ENCODE peak calls at places on chromosome 12, in four cellular contexts. Q is GM12878, C is K562, W is endothelial cell of umbilical vein. D is an unnamed sample.
A peak's percentile ranks its signal among the peaks of the same experiment; 100 is the strongest.

GRCh38 chr12:113006641-113007040 is 28.3 kb downstream of the OAS2 start:
- DNase-seq in C (no peak), W (no peak), Q (no peak), D (no peak)

GRCh38 chr12:92244036-92244435 is 98.4 kb upstream of the BTG1 start:
- DNase-seq in Q (no peak), W (peak; percentile 74), C (no peak), D (peak; percentile 6)

GRCh38 chr12:95694148-95694547 is 96.4 kb downstream of the NTN4 start:
- DNase-seq in W (no peak), Q (no peak), C (no peak), D (no peak)

GRCh38 chr12:12563529-12563928 is 866 bp upstream of the DUSP16 start:
- DNase-seq in Q (no peak), C (no peak), W (peak; percentile 36), D (peak; percentile 32)

GRCh38 chr12:42865282-42865681 is 275.7 kb upstream of the PRICKLE1 start:
- DNase-seq in Q (no peak), W (no peak), C (no peak), D (no peak)

GRCh38 chr12:56521590-56522371 is at the start of gene RBMS2:
- DNase-seq in C (peak; percentile 57), W (peak; percentile 94), Q (no peak), D (peak; percentile 94)

GRCh38 chr12:70660620-70661219 is 23.5 kb upstream of the PTPRB start:
- DNase-seq in C (peak; percentile 31), Q (no peak), W (peak; percentile 57), D (peak; percentile 77)

GRCh38 chr12:24363177-24363754 is 413.8 kb upstream of the SOX5 start:
- DNase-seq in Q (no peak), W (no peak), C (no peak), D (no peak)

GRCh38 chr12:69459477-69459876 is 10.7 kb upstream of the FRS2 start:
- DNase-seq in Q (no peak), C (no peak), W (no peak), D (no peak)

GRCh38 chr12:105218434-105218833 is 17.5 kb downstream of the APPL2 start:
- DNase-seq in W (no peak), Q (no peak), C (no peak), D (no peak)

GRCh38 chr12:105214670-105215375 is 21.2 kb downstream of the APPL2 start:
- DNase-seq in W (peak; percentile 45), C (no peak), Q (no peak), D (no peak)

GRCh38 chr12:105209091-105209490 is 26.9 kb downstream of the APPL2 start:
- DNase-seq in Q (no peak), W (no peak), C (no peak), D (no peak)

GRCh38 chr12:105212431-105212830 is 23.5 kb downstream of the APPL2 start:
- DNase-seq in W (no peak), Q (no peak), C (no peak), D (peak; percentile 83)

GRCh38 chr12:105214141-105214540 is 21.8 kb downstream of the APPL2 start:
- DNase-seq in W (no peak), Q (no peak), C (no peak), D (peak; percentile 40)
- TF ChIP-seq FOS in W (no peak), Q (no peak), C (no peak), D (no peak)

DNA sequence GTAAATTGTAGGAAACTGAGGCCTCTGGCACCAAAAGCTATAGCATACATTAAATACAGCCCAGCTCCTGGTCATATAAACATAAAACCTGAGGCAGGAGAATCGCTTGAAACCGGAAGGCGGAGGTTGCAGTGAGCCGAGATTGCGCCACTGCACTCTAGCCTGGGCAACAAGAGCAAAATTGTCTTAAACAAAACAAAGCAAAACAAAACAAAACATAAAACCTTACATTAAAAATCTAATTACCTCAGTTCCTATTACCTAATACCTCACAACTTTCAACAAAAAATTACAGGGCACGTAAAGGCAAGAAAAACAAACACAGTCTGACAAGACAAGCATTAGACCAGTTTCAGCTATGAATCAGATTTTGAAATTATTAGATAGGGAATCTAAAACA is 36.7 kb downstream of the TMEM116 start:
- DNase-seq in C (no peak), Q (no peak), W (no peak), D (no peak)
- TF ChIP-seq FOS in C (no peak), Q (no peak), W (no peak), D (no peak)

DNA sequence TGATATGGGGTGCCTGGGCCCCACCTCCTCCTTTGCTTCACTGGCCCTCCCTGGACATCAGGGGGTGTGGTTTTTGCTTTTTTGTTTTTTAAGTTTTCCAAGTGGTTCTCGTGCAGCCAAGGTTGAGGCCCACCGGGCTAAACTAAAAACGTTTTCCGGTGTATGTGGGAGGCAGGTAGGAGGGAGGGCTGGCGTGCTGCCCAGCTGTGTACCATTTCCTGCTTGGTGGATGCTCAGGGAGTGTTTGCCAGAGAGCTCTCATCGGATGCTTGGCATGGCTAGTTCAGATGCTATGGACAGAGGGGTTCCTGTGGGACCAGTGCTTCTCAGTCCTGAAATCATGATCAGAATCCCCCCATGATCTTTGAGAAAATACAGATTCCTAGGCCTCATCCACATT is 246.4 kb downstream of the CACNA1C start:
- DNase-seq in W (no peak), C (no peak), Q (no peak), D (no peak)
- TF ChIP-seq FOS in W (no peak), C (no peak), Q (no peak), D (no peak)

DNA sequence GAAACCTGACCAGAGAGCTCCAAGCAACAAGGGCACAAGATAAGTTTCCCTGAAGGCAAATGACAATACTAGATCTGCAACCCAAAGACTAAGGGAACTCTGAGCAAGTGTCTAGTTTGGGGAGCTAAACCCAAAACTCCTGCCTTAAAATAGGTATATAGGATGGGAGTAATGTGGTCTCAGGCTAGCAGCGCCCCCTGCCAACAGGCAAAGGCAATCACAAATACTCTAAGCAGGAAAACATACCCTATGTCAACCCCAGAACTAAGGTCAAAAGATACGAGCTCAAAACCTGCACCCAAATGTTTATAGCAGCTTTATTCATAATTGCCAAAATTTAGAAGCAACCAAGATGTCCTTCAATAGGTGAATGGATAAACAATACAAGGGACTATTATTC is 218.8 kb downstream of the ITPR2 start:
- DNase-seq in Q (no peak), W (peak; percentile 39), C (peak; percentile 21), D (peak; percentile 26)
- TF ChIP-seq FOS in Q (no peak), W (no peak), C (no peak), D (no peak)

GRCh38 chr12:2300886-2301285 is 248.1 kb downstream of the CACNA1C start:
- DNase-seq in Q (no peak), C (no peak), W (no peak), D (no peak)
- TF ChIP-seq FOS in Q (no peak), C (no peak), W (no peak), D (no peak)

DNA sequence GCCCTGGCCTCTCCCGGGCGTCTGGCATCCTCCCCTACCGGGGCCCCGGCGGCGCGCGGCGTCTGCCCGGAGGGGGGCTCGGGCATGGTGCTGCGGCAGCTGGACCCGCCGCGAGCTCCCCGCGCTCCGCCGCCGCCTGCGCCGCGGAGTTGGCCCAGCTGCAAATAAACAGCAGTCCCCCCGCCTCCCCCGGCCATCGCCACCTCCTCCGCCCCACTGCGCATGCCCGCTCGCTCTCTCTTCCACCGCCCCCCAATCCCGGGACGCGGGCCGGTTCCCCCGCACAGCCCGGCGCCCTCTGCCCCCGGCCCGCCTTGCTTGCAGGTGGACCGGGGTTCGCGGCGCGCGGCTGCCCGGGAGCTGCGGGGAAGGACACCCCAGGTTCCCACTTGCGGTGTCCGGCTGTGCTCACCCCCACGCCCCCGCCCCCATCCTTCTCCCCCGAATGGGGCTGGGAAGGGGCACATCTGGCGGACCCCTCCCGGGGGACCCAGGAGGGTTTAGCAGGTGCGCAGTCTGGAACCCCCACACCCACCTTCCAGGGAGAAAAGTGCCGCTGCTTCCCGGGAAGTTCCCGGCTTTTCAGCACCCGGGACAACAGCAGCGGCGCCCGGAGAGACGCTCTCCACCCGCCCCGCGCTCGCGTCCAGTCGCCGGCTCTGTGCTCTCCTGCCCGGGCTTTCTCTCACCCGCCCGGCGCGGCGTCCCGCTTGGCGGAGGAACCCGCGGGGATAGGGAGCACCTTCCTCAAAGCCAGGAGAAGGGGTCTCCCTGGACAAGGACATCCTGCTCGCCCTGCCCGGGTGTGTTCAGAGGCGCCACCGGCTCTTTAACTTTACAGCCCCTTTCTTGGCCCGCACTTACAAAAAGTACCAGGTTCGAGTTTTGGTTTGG is at the start of gene TMTC1:
- DNase-seq in C (no peak), W (peak; percentile 69), Q (no peak), D (peak; percentile 50)
- TF ChIP-seq FOS in C (no peak), W (no peak), Q (no peak), D (no peak)

GRCh38 chr12:108835860-108836634 is 21.3 kb downstream of the SSH1 start:
- DNase-seq in Q (no peak), W (no peak), C (no peak), D (no peak)
- TF ChIP-seq FOS in Q (no peak), W (no peak), C (no peak), D (no peak)